ENCODE peak calls at places on chromosomes 12 and 14, in seven cellular contexts. F is SK-N-SH, M is K562, Y is HepG2, K is HCT116, L is H1, U is GM12878. J is an unnamed sample.

GRCh38 chr14:62002636-62003035 is 240.4 kb downstream of the SNAPC1 start:
- DNase-seq in M (no peak), U (no peak), F (no peak), Y (no peak), L (no peak), K (no peak), J (no peak)

GRCh38 chr14:34110531-34110930 is 159.7 kb upstream of the EGLN3 start:
- DNase-seq in F (no peak), L (no peak), M (no peak), Y (no peak), K (no peak), U (no peak), J (no peak)

GRCh38 chr14:31457665-31458659 is 656 bp upstream of the DTD2 start:
- DNase-seq in K (no peak), M (no peak), U (no peak), Y (peak; percentile 93), L (no peak), F (no peak), J (peak; percentile 57)

GRCh38 chr12:93299262-93299846 is 78.4 kb upstream of the NUDT4 start:
- DNase-seq in Y (no peak), L (no peak), F (peak; percentile 42), K (no peak), M (no peak), U (no peak), J (no peak)

GRCh38 chr14:31510222-31510621 is 22.4 kb upstream of the GPR33 start:
- DNase-seq in L (no peak), K (peak; percentile 27), U (no peak), Y (peak; percentile 48), F (peak; percentile 33), M (peak; percentile 17), J (peak; percentile 26)

GRCh38 chr14:71931492-71932228 is 569 bp upstream of the RGS6 start:
- DNase-seq in K (no peak), F (peak; percentile 16), L (no peak), Y (no peak), U (no peak), M (no peak), J (peak; percentile 66)

GRCh38 chr14:49598479-49599301 is at the start of gene LRR1:
- DNase-seq in F (peak; percentile 88), Y (peak; percentile 76), K (peak; percentile 69), L (no peak), M (peak; percentile 66), U (peak; percentile 60), J (peak; percentile 83)

GRCh38 chr14:59727073-59727661 is 143.4 kb downstream of the RTN1 start:
- DNase-seq in F (peak; percentile 33), Y (no peak), U (no peak), K (no peak), L (no peak), M (no peak), J (no peak)

GRCh38 chr14:59844414-59844813 is 26.2 kb downstream of the RTN1 start:
- DNase-seq in K (no peak), M (no peak), Y (no peak), U (no peak), F (no peak), L (no peak), J (no peak)

GRCh38 chr12:74365178-74365964 is 172.3 kb upstream of the ATXN7L3B start:
- DNase-seq in K (no peak), U (no peak), F (peak; percentile 26), L (no peak), M (peak; percentile 40), Y (peak; percentile 21), J (peak; percentile 47)

GRCh38 chr14:68774771-68775613 is 17.9 kb downstream of the ZFP36L1 start:
- DNase-seq in Y (peak; percentile 78), F (no peak), M (no peak), U (no peak), L (no peak), K (no peak), J (peak; percentile 50)

GRCh38 chr14:105497671-105498429 is 6.8 kb downstream of the TEDC1 start:
- DNase-seq in U (no peak), Y (no peak), L (no peak), F (no peak), K (no peak), M (no peak), J (no peak)
- TF ChIP-seq JUND in U (no peak), Y (no peak), L (no peak), F (no peak), K (no peak), M (no peak), J (no peak)

GRCh38 chr12:116266631-116267349 is 10.7 kb downstream of the MED13L start:
- DNase-seq in F (no peak), M (no peak), U (no peak), Y (no peak), K (no peak), L (no peak), J (no peak)
- TF ChIP-seq JUND in F (no peak), M (no peak), U (no peak), Y (no peak), K (no peak), L (no peak), J (no peak)

DNA sequence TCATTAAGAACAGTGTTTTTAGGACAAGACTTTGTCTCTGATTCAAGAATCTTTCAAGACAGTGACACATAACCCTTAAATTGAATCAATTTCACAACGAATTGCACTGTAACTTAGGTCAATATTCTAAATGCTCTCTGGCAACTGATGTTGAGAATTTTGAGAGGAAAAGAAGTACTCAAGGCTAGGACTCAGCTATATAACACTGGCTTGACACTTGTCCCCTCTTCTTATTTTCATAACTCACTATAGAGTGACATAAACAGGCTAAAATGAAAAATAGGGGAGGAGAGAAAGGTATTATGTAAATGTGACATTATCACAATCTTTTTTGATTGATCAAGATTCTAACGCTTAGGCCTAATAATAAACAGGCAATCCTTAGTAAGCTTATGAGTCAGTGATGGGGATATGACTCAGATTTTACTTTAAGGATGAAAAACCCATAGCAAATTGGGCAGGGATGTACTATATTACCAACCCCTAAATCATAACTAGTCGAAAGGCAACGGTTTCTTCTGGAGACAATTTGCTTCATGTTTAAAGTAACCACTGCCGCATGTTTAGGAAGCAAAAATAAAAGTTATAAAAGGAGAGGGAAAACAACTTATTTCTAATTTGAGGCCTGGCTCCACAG is 10.9 kb downstream of the BTG1 start:
- DNase-seq in Y (no peak), F (no peak), M (no peak), K (no peak), U (no peak), L (no peak), J (no peak)
- TF ChIP-seq JUND in Y (no peak), F (peak; percentile 93), M (no peak), K (peak; percentile 81), U (peak; percentile 64), L (no peak), J (no peak)

DNA sequence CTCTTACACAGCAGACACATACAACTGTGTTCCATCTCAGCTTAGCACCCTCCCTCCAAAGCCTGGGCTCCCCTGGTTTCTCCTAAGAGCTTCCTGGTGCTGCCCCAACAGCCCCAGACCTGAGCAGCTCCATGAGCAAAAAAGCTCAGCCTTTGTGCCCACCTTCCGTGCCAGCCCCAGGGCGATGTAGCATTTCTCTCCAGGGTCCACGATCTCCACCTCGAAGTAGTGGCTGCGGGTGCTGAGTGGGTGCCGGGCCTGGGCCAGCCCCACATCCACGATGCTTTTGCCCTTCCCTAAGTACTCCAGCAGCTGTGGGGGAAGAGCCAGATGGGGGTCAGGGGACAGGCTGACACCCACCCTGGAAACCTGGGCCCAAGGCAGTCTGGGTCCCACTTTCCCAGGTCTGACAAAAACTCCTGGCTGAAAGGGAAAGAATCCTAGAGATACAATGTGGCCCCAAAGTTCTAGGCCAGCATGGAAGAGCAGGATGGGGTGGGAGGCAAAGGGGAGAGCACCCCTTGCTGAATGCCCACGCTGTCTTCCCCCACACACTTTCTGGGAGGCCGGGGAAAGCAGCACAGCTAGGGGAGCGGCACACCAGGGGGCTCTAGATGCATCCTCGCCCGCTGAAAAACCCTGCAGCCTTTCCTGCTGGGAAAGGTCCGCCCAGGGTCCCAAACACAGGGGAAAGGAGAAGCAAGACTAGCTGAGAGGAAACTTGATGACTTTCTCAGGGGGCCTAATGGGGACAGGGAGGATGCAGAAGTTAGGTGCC is 11.0 kb downstream of the SPRYD3 start:
- DNase-seq in L (no peak), F (no peak), M (no peak), Y (no peak), U (no peak), K (no peak), J (no peak)
- TF ChIP-seq JUND in L (no peak), F (no peak), M (no peak), Y (no peak), U (no peak), K (no peak), J (no peak)

GRCh38 chr14:26204954-26205479 is 392.8 kb downstream of the NOVA1 start:
- DNase-seq in M (no peak), U (no peak), K (no peak), F (peak; percentile 7), Y (no peak), L (no peak), J (no peak)

GRCh38 chr14:26204362-26204953 is 393.4 kb downstream of the NOVA1 start:
- DNase-seq in U (no peak), K (no peak), M (no peak), F (no peak), Y (no peak), L (no peak), J (no peak)

GRCh38 chr14:26200675-26201074 is 397.2 kb downstream of the NOVA1 start:
- DNase-seq in Y (no peak), L (no peak), K (no peak), F (no peak), M (no peak), U (no peak), J (no peak)

GRCh38 chr14:26206640-26207039 is 391.2 kb downstream of the NOVA1 start:
- DNase-seq in K (no peak), Y (no peak), F (no peak), U (no peak), M (no peak), L (no peak), J (peak; percentile 16)
- TF ChIP-seq JUND in K (no peak), Y (no peak), F (no peak), U (no peak), M (no peak), L (no peak), J (no peak)

J was measured in T47D.